ENCODE peak calls at places on chromosomes 12 and 14, in four cellular contexts. One of them, this sample, is unnamed. For H3K4me1, the result is how much of the 10 kb centered on the place peaks cover.

GRCh38 chr12:128969480-128970055 is 116.3 kb downstream of the GLT1D1 start:
- DNase-seq in mammary epithelial cell: no peak
- DNase-seq in heart right ventricle: no peak
- DNase-seq in ovary: no peak
- DNase-seq in this sample: no peak

GRCh38 chr12:116293687-116294463 is 16.4 kb upstream of the MED13L start:
- DNase-seq in mammary epithelial cell: no peak
- DNase-seq in ovary: no peak
- DNase-seq in heart right ventricle: no peak
- DNase-seq in this sample: no peak

GRCh38 chr12:45831590-45831989 is 102.1 kb downstream of the ARID2 start:
- DNase-seq in mammary epithelial cell: no peak
- DNase-seq in heart right ventricle: no peak
- DNase-seq in ovary: no peak
- DNase-seq in this sample: no peak

GRCh38 chr12:93016752-93017350 is 87.8 kb upstream of the EEA1 start:
- DNase-seq in mammary epithelial cell: no peak
- DNase-seq in ovary: no peak
- DNase-seq in heart right ventricle: no peak
- DNase-seq in this sample: no peak

GRCh38 chr14:91292476-91292875 is 48.0 kb upstream of the GPR68 start:
- DNase-seq in heart right ventricle: no peak
- DNase-seq in ovary: no peak
- DNase-seq in mammary epithelial cell: peak
- DNase-seq in this sample: peak

GRCh38 chr12:50764861-50765324 is 992 bp downstream of the ATF1 start:
- DNase-seq in ovary: no peak
- DNase-seq in mammary epithelial cell: peak
- DNase-seq in heart right ventricle: no peak
- DNase-seq in this sample: no peak

GRCh38 chr14:89139404-89140247 is 277.4 kb downstream of the FOXN3 start:
- DNase-seq in ovary: no peak
- DNase-seq in mammary epithelial cell: peak
- DNase-seq in heart right ventricle: no peak
- DNase-seq in this sample: no peak

GRCh38 chr12:42741771-42742510 is 152.4 kb upstream of the PRICKLE1 start:
- DNase-seq in ovary: no peak
- DNase-seq in mammary epithelial cell: peak
- DNase-seq in heart right ventricle: no peak
- DNase-seq in this sample: no peak

GRCh38 chr12:59603735-59604134 is 7.9 kb downstream of the SLC16A7 start:
- DNase-seq in mammary epithelial cell: no peak
- DNase-seq in heart right ventricle: no peak
- DNase-seq in ovary: no peak
- DNase-seq in this sample: no peak

GRCh38 chr12:124493809-124494750 is 73.3 kb downstream of the NCOR2 start:
- DNase-seq in heart right ventricle: peak
- DNase-seq in ovary: no peak
- DNase-seq in mammary epithelial cell: no peak
- DNase-seq in this sample: no peak

GRCh38 chr12:116317986-116318737 is 40.7 kb upstream of the MED13L start:
- DNase-seq in mammary epithelial cell: peak
- DNase-seq in heart right ventricle: no peak
- DNase-seq in ovary: peak
- DNase-seq in this sample: no peak

GRCh38 chr14:81472096-81472800 is 61.4 kb downstream of the SEL1L start:
- DNase-seq in heart right ventricle: no peak
- DNase-seq in ovary: no peak
- DNase-seq in mammary epithelial cell: no peak
- DNase-seq in this sample: no peak

GRCh38 chr12:77816196-77816595 is 14.5 kb upstream of the NAV3 start:
- DNase-seq in ovary: no peak
- DNase-seq in heart right ventricle: no peak
- DNase-seq in mammary epithelial cell: no peak
- DNase-seq in this sample: no peak

GRCh38 chr14:69559581-69560011 is 15.1 kb downstream of the CCDC177 start:
- DNase-seq in heart right ventricle: no peak
- DNase-seq in mammary epithelial cell: peak
- DNase-seq in ovary: no peak
- DNase-seq in this sample: peak

GRCh38 chr12:76878045-76878898 is 547 bp downstream of the CSRP2 start:
- DNase-seq in heart right ventricle: peak
- DNase-seq in ovary: peak
- DNase-seq in mammary epithelial cell: peak
- DNase-seq in this sample: peak

GRCh38 chr14:52399886-52400599 is 85.9 kb downstream of the PTGER2 start:
- DNase-seq in ovary: no peak
- DNase-seq in heart right ventricle: no peak
- DNase-seq in mammary epithelial cell: no peak
- DNase-seq in this sample: no peak

GRCh38 chr14:57352771-57353170 is 37.6 kb upstream of the NAA30 start:
- DNase-seq in mammary epithelial cell: peak
- DNase-seq in ovary: no peak
- DNase-seq in heart right ventricle: no peak
- DNase-seq in this sample: no peak

GRCh38 chr12:34601689-34602088 is 579.4 kb downstream of the ALG10 start:
- DNase-seq in mammary epithelial cell: no peak
- DNase-seq in heart right ventricle: no peak
- DNase-seq in ovary: no peak
- DNase-seq in this sample: no peak

GRCh38 chr12:69343357-69343756 is 4.8 kb upstream of the LYZ start:
- DNase-seq in heart right ventricle: no peak
- DNase-seq in mammary epithelial cell: no peak
- DNase-seq in ovary: no peak
- DNase-seq in this sample: no peak

GRCh38 chr12:22874151-22874550 is 249.2 kb downstream of the ETNK1 start:
- DNase-seq in heart right ventricle: no peak
- DNase-seq in mammary epithelial cell: no peak
- DNase-seq in ovary: no peak
- DNase-seq in this sample: no peak

GRCh38 chr12:108532061-108532848 is 17.2 kb downstream of the FICD start:
- DNase-seq in mammary epithelial cell: no peak
- DNase-seq in ovary: no peak
- DNase-seq in heart right ventricle: no peak
- DNase-seq in this sample: no peak

GRCh38 chr12:107844312-107844921 is 69.9 kb downstream of the ASCL4 start:
- DNase-seq in mammary epithelial cell: no peak
- DNase-seq in ovary: no peak
- DNase-seq in heart right ventricle: no peak
- DNase-seq in this sample: no peak

GRCh38 chr12:132124766-132125425 is 19.2 kb downstream of the DDX51 start:
- DNase-seq in mammary epithelial cell: no peak
- DNase-seq in ovary: no peak
- DNase-seq in heart right ventricle: no peak
- DNase-seq in this sample: no peak

GRCh38 chr14:59905193-59905592 is 14.8 kb upstream of the LRRC9 start:
- DNase-seq in ovary: no peak
- DNase-seq in mammary epithelial cell: no peak
- DNase-seq in heart right ventricle: no peak
- DNase-seq in this sample: no peak

GRCh38 chr14:104563742-104564615 is 15.6 kb upstream of the C14orf180 start:
- DNase-seq in heart right ventricle: peak
- DNase-seq in mammary epithelial cell: peak
- DNase-seq in ovary: peak
- DNase-seq in this sample: peak

GRCh38 chr14:59583755-59584154 is 7.1 kb upstream of the CCDC175 start:
- DNase-seq in heart right ventricle: no peak
- DNase-seq in ovary: no peak
- DNase-seq in mammary epithelial cell: no peak
- DNase-seq in this sample: no peak

GRCh38 chr12:126512916-126513913 is 1448.0 kb downstream of the AACS start:
- DNase-seq in ovary: no peak
- DNase-seq in heart right ventricle: no peak
- DNase-seq in mammary epithelial cell: no peak
- DNase-seq in this sample: no peak

GRCh38 chr12:42987216-42987631 is 397.7 kb upstream of the PRICKLE1 start:
- DNase-seq in heart right ventricle: no peak
- DNase-seq in mammary epithelial cell: no peak
- DNase-seq in ovary: no peak
- DNase-seq in this sample: no peak

GRCh38 chr14:76729953-76730505 is 31.2 kb upstream of the VASH1 start:
- DNase-seq in mammary epithelial cell: no peak
- DNase-seq in ovary: no peak
- DNase-seq in heart right ventricle: no peak
- DNase-seq in this sample: no peak

GRCh38 chr12:109295764-109296425 is 13.2 kb downstream of the FOXN4 start:
- DNase-seq in heart right ventricle: no peak
- DNase-seq in mammary epithelial cell: no peak
- DNase-seq in ovary: no peak
- DNase-seq in this sample: no peak

GRCh38 chr14:75032939-75033338 is 18.3 kb downstream of the MLH3 start:
- DNase-seq in ovary: no peak
- DNase-seq in heart right ventricle: no peak
- DNase-seq in mammary epithelial cell: no peak
- DNase-seq in this sample: no peak

GRCh38 chr14:77025744-77026165 is 2.8 kb downstream of the IRF2BPL start:
- DNase-seq in ovary: peak
- DNase-seq in heart right ventricle: no peak
- DNase-seq in mammary epithelial cell: peak
- DNase-seq in this sample: no peak

GRCh38 chr12:107591095-107591375 is 94.6 kb upstream of the PWP1 start:
- DNase-seq in ovary: no peak
- DNase-seq in mammary epithelial cell: no peak
- DNase-seq in heart right ventricle: no peak
- DNase-seq in this sample: no peak

DNA sequence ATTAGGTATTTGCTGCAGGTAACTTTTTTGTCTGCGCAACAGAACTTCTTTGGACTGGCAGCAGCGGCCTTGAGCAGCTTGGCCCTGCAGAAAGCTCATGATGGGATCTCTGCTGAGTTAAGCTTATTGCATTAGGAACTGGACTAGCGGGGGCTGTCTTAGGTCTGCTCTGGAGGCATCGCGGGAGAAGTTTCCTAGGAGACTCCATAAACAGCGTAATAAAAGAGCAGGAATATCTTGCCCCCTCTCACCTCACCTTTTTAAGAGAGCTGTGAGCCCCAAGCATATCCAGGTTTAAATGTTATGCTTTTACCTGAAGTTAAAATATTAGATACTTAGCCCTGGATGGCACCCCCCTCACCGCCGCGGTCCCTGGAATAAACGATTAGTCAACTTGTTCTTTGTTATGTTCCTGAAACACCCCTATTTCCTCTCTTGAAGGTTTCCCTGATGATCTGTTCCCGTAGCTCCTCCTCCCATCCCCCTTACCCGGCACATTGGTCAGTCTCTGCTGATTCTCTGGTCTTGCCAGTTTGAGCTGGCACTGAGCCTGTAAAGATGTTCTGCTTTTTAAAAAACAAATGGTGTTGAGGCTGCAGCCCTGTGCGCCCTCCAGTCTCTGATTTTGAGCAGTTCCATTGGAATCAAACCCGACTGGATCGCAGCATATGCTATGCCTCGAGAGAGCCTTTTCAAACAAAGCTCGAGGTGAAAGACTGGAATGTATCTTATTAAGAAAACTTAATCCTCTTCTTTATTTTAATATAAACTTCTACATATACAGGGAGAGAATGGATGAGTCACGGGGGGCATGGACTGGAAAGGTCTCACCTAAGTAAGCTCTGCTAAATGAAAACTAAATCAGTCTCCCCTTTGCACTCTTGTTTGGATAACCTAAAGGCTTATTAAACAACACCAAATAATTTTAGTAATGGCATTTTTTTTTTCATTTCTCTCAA is 1.9 kb downstream of the MLXIP start:
- DNase-seq in heart right ventricle: no peak
- DNase-seq in ovary: peak
- DNase-seq in mammary epithelial cell: peak
- DNase-seq in this sample: no peak
- H3K4me1 ChIP-seq in heart right ventricle: half or more
- H3K4me1 ChIP-seq in ovary: under half
- H3K4me1 ChIP-seq in mammary epithelial cell: under half
- H3K4me1 ChIP-seq in this sample: under half

GRCh38 chr12:85504624-85505023 is 224.6 kb downstream of the ALX1 start:
- DNase-seq in heart right ventricle: no peak
- DNase-seq in ovary: no peak
- DNase-seq in mammary epithelial cell: no peak
- DNase-seq in this sample: no peak

GRCh38 chr12:85504164-85504563 is 224.1 kb downstream of the ALX1 start:
- DNase-seq in heart right ventricle: no peak
- DNase-seq in ovary: no peak
- DNase-seq in mammary epithelial cell: no peak
- DNase-seq in this sample: no peak

GRCh38 chr12:85509081-85509856 is 229.2 kb downstream of the ALX1 start:
- DNase-seq in mammary epithelial cell: no peak
- DNase-seq in ovary: no peak
- DNase-seq in heart right ventricle: no peak
- DNase-seq in this sample: no peak

DNA sequence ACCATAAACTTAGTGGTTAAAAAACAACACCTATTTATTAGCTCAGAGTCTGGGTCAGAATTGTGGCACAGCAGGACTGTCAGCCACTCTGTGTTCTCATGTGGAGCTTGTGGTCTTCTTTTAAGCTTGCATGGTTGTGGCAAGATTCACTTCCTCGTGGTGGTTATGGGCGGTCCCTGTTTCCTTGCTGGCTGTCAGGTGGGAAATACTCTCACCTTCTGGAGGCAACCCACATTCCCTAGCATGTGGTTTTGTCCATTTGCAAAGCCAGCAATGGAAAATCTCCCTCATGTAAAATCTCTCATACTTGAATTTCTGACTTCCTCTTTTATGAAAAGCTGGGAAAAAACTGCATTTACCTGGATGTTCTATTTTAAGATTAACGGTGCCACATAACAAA is 229.8 kb downstream of the ALX1 start:
- DNase-seq in heart right ventricle: no peak
- DNase-seq in ovary: no peak
- DNase-seq in mammary epithelial cell: peak
- DNase-seq in this sample: no peak
- H3K4me1 ChIP-seq in heart right ventricle: under half
- H3K4me1 ChIP-seq in ovary: under half
- H3K4me1 ChIP-seq in mammary epithelial cell: under half
- H3K4me1 ChIP-seq in this sample: under half

GRCh38 chr12:52870361-52871290 is 21.8 kb upstream of the KRT78 start:
- DNase-seq in mammary epithelial cell: peak
- DNase-seq in ovary: no peak
- DNase-seq in heart right ventricle: peak
- DNase-seq in this sample: no peak
- H3K4me1 ChIP-seq in mammary epithelial cell: half or more
- H3K4me1 ChIP-seq in ovary: under half
- H3K4me1 ChIP-seq in heart right ventricle: under half
- H3K4me1 ChIP-seq in this sample: under half

DNA sequence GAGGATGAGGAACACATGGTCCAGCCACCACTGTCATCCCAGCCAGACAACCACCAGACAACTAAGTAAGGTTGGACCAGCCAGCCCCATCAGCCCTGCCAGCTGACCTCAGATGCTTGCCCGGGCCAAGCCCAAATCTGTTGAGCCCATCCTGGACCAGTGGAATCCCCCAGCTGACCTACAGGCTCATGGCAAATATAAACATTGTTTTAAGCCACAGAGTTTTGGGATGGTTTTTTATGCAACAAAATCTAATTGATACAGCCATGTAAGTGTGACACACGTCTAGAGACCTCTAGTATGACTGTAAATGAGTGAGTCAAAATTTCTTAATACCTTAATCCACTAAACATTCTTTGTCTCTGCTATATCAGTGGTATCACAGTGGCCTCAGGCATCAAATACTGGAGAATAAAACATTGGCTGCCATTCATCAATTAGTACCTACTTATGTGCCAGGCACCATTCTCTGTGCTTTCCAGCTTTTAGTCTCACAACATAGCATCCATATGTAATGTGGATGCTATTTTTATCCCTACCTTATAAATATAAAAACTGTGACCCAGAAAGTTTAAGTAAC is 24.2 kb upstream of the NT5DC3 start:
- DNase-seq in ovary: no peak
- DNase-seq in mammary epithelial cell: peak
- DNase-seq in heart right ventricle: no peak
- DNase-seq in this sample: no peak
- H3K4me1 ChIP-seq in ovary: under half
- H3K4me1 ChIP-seq in mammary epithelial cell: under half
- H3K4me1 ChIP-seq in heart right ventricle: under half
- H3K4me1 ChIP-seq in this sample: under half

This sample was measured in breast epithelium.